ENCODE peak calls at places on chromosomes 6 and 20, in nine cellular contexts. C is HL-60; V is left lung; U is GM10248; A is mesothelial cell of epicardium; D is CD8-positive, alpha-beta T cell; W is astrocyte of the spinal cord; F is glutamatergic neuron; N is GM20000. B is an unnamed sample.

GRCh38 chr6:147154454-147154853 is 49.8 kb upstream of the STXBP5 start:
- DNase-seq in N (no peak), D (no peak), F (no peak), W (peak), A (no peak), C (no peak), V (no peak), U (no peak), B (no peak)

GRCh38 chr20:17650301-17650761 is 31.7 kb downstream of the RRBP1 start:
- DNase-seq in N (no peak), D (no peak), V (no peak), A (no peak), U (no peak), F (no peak), C (peak), W (no peak), B (no peak)

GRCh38 chr20:17500826-17501225 is 30.4 kb downstream of the BFSP1 start:
- DNase-seq in N (no peak), V (no peak), C (no peak), D (no peak), U (no peak), W (no peak), A (no peak), F (no peak), B (no peak)

GRCh38 chr6:44076366-44077200 is 50.7 kb downstream of the MRPL14 start:
- DNase-seq in V (no peak), F (peak), U (peak), D (no peak), A (peak), N (peak), W (no peak), C (no peak), B (no peak)

GRCh38 chr6:38375341-38375740 is 264.4 kb downstream of the BTBD9 start:
- DNase-seq in A (no peak), F (no peak), V (no peak), U (no peak), D (no peak), N (no peak), W (no peak), C (no peak), B (no peak)

GRCh38 chr6:38034269-38034914 is 214.9 kb downstream of the ZFAND3 start:
- DNase-seq in V (no peak), U (no peak), W (peak), F (no peak), D (no peak), C (no peak), N (no peak), A (no peak), B (no peak)

GRCh38 chr6:27281105-27281539 is 31.0 kb downstream of the POM121L2 start:
- DNase-seq in A (no peak), W (no peak), C (no peak), N (no peak), F (no peak), U (no peak), D (no peak), V (no peak), B (no peak)

GRCh38 chr6:37538107-37538506 is 38.4 kb upstream of the CCDC167 start:
- DNase-seq in N (peak), F (no peak), A (no peak), U (peak), D (no peak), V (no peak), W (no peak), C (no peak), B (no peak)

GRCh38 chr6:156780117-156780641 is 3.0 kb downstream of the ARID1B start:
- DNase-seq in F (no peak), D (peak), V (peak), W (peak), U (peak), C (no peak), N (peak), A (no peak), B (no peak)

GRCh38 chr6:144314003-144314485 is 28.9 kb downstream of the UTRN start:
- DNase-seq in F (no peak), N (no peak), D (no peak), U (no peak), A (no peak), W (peak), V (peak), C (no peak), B (no peak)

GRCh38 chr6:121430514-121431460 is 4.7 kb upstream of the GJA1 start:
- DNase-seq in U (no peak), N (no peak), V (no peak), A (no peak), W (peak), D (no peak), F (no peak), C (no peak), B (no peak)

GRCh38 chr6:153357391-153357790 is 226.3 kb upstream of the RGS17 start:
- DNase-seq in D (no peak), W (no peak), C (no peak), N (no peak), F (no peak), V (no peak), A (no peak), U (no peak), B (no peak)

GRCh38 chr6:7617954-7618764 is 28.2 kb downstream of the SNRNP48 start:
- DNase-seq in F (no peak), U (no peak), C (peak), N (no peak), V (peak), W (peak), D (no peak), A (no peak), B (no peak)

GRCh38 chr6:16132909-16133308 is 4.0 kb downstream of the MYLIP start:
- DNase-seq in N (no peak), A (no peak), C (no peak), W (no peak), U (no peak), F (no peak), V (no peak), D (no peak), B (no peak)

GRCh38 chr6:135306740-135307420 is 125.8 kb downstream of the MYB start:
- DNase-seq in U (no peak), N (no peak), F (no peak), V (no peak), W (no peak), C (no peak), D (no peak), A (no peak), B (no peak)

GRCh38 chr20:31989030-31989645 is 21.1 kb upstream of the CCM2L start:
- DNase-seq in C (no peak), W (no peak), D (no peak), U (no peak), A (no peak), F (no peak), V (no peak), N (no peak), B (no peak)

GRCh38 chr6:53718597-53719460 is 53.3 kb upstream of the KLHL31 start:
- DNase-seq in W (peak), U (peak), D (no peak), N (peak), A (no peak), V (no peak), C (peak), F (no peak), B (no peak)

GRCh38 chr6:132199343-132199742 is 201.9 kb downstream of the MOXD1 start:
- DNase-seq in F (no peak), D (no peak), A (no peak), V (no peak), U (no peak), C (no peak), W (peak), N (no peak), B (no peak)

GRCh38 chr6:166500246-166500645 is 86.2 kb downstream of the RAMACL start:
- DNase-seq in N (no peak), F (no peak), V (no peak), A (no peak), C (no peak), W (no peak), U (no peak), D (no peak), B (no peak)

GRCh38 chr20:2051920-2052319 is 49.7 kb upstream of the STK35 start:
- DNase-seq in V (no peak), W (no peak), D (no peak), N (no peak), A (no peak), F (no peak), U (no peak), C (no peak), B (no peak)

GRCh38 chr20:41231850-41232249 is 85.7 kb downstream of the ZHX3 start:
- DNase-seq in V (no peak), N (no peak), W (no peak), D (no peak), C (no peak), A (no peak), U (no peak), F (no peak), B (no peak)

GRCh38 chr6:101393291-101394251 is at the start of gene GRIK2:
- DNase-seq in W (peak), V (peak), C (no peak), U (peak), D (no peak), A (peak), N (no peak), F (peak), B (no peak)

GRCh38 chr6:87705070-87705691 is 3.1 kb upstream of the AKIRIN2 start:
- DNase-seq in W (peak), A (no peak), N (peak), D (no peak), V (no peak), U (peak), F (no peak), C (no peak), B (no peak)

GRCh38 chr6:20599302-20600051 is 65.2 kb downstream of the CDKAL1 start:
- DNase-seq in V (no peak), C (no peak), W (no peak), F (no peak), U (no peak), A (no peak), N (no peak), D (no peak), B (no peak)

GRCh38 chr6:1009041-1009440 is 302.9 kb upstream of the FOXQ1 start:
- DNase-seq in N (no peak), C (no peak), W (no peak), F (no peak), U (no peak), V (no peak), D (no peak), A (no peak), B (no peak)

GRCh38 chr20:34385464-34385863 is 22.4 kb downstream of the ITCH start:
- DNase-seq in W (no peak), A (no peak), C (no peak), D (no peak), V (no peak), F (no peak), N (no peak), U (no peak), B (no peak)

DNA sequence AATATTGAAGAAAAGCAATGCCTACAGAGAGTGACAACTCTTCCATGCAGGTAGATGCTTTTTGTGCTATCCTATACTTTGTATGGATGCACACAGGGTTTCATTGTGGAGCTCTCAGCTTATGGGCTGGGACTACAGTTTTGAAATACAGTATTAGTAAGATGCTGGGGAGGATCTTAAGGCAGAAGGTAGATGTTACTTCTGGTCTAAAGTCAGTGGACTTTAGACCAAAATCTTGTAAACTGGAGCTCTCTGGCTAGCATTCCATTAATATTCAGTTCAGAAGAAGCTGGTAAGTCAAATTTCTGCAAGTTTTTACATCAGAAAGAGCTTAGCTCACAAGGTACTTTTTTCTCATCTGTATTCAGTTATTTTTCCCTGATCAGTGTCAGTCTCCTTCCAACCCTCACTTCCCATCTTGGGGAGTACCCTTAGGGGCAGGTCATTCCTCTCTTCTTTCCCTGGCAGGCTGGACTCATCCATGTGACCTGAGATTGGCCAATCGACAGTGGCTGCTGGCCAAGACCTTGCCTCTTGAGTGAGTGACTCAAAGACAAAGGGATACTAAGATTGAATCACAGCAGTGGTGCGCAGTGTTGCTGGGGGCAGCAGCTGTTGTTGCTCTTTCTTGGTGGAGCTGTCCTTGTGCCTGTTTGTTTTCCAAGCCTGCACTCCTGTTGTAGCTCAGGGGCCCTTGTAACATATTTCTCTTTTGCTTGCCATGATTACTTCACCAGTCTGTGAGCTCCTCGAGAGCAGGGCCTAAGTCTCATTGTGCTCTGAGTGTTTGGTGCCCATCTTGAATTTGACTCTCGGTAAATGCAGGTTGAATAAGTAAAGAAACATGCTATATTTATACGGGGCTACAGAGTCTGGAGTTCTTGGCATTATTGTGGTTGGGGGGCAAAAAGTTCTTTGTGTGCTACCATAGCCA is 2.8 kb upstream of the PHF20 start:
- DNase-seq in V (peak), D (peak), C (peak), W (peak), U (peak), N (peak), F (peak), A (peak), B (peak)
- TF ChIP-seq CTCF in V (no peak), D (no peak), C (no peak), W (no peak), U (no peak), N (no peak), F (no peak), A (no peak), B (no peak)

DNA sequence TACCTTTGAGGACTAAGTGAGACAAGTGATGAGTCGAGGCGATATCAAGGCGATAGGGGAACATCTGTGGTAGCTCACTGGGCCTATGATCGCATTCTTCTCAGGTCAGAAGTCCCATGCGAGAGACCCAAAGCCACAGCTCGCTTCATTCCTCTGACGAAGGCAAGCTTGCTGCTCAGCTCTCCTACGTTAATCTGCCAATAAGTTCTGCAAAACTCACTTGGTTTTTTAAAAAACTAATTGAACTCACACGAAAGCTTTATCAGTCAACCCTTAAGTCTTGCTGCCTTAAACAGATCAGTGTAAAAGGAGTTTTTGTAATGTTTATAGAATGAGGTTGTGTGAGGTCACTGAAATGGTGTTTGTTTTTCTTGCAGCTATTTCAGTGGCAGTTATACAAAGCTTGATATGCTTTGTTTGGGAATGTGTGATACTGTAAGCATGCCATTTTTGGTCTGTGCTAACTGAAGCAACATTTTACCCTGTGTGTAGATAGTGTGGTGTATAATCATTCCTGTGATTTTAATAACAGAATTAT is 160.1 kb downstream of the SOX4 start:
- DNase-seq in C (no peak), F (no peak), A (no peak), W (peak), U (no peak), D (no peak), V (no peak), N (no peak), B (no peak)
- TF ChIP-seq CTCF in C (no peak), F (no peak), A (no peak), W (no peak), U (no peak), D (no peak), V (no peak), N (no peak), B (no peak)

GRCh38 chr6:137415834-137416190 is 78.4 kb downstream of the OLIG3 start:
- DNase-seq in N (no peak), W (no peak), F (no peak), A (no peak), D (no peak), V (no peak), U (no peak), C (no peak), B (no peak)
- TF ChIP-seq CTCF in N (no peak), W (no peak), F (no peak), A (no peak), D (no peak), V (no peak), U (no peak), C (no peak), B (no peak)

GRCh38 chr6:125216015-125216414 is 62.4 kb downstream of the TPD52L1 start:
- DNase-seq in A (no peak), D (no peak), V (no peak), F (no peak), U (no peak), C (no peak), N (no peak), W (no peak), B (no peak)

GRCh38 chr6:125212377-125212776 is 58.8 kb downstream of the TPD52L1 start:
- DNase-seq in F (no peak), W (no peak), C (no peak), U (no peak), D (no peak), V (no peak), N (no peak), A (no peak), B (no peak)

GRCh38 chr6:125211352-125211751 is 57.8 kb downstream of the TPD52L1 start:
- DNase-seq in N (no peak), D (no peak), V (no peak), C (no peak), A (no peak), F (no peak), W (no peak), U (no peak), B (no peak)

GRCh38 chr6:125215252-125215819 is 61.8 kb downstream of the TPD52L1 start:
- DNase-seq in F (no peak), W (no peak), A (no peak), V (no peak), N (no peak), C (no peak), D (no peak), U (no peak), B (no peak)

GRCh38 chr6:125213936-125214335 is 60.4 kb downstream of the TPD52L1 start:
- DNase-seq in V (no peak), W (no peak), U (no peak), C (no peak), D (no peak), A (no peak), N (no peak), F (no peak), B (no peak)
- TF ChIP-seq CTCF in V (no peak), W (no peak), U (no peak), C (no peak), D (no peak), A (no peak), N (no peak), F (no peak), B (no peak)

GRCh38 chr6:90468080-90468479 is 118.8 kb downstream of the MAP3K7 start:
- DNase-seq in W (peak), D (no peak), A (no peak), U (no peak), F (no peak), N (no peak), C (no peak), V (no peak), B (no peak)
- TF ChIP-seq CTCF in W (no peak), D (no peak), A (no peak), U (no peak), F (no peak), N (no peak), C (no peak), V (no peak), B (no peak)

DNA sequence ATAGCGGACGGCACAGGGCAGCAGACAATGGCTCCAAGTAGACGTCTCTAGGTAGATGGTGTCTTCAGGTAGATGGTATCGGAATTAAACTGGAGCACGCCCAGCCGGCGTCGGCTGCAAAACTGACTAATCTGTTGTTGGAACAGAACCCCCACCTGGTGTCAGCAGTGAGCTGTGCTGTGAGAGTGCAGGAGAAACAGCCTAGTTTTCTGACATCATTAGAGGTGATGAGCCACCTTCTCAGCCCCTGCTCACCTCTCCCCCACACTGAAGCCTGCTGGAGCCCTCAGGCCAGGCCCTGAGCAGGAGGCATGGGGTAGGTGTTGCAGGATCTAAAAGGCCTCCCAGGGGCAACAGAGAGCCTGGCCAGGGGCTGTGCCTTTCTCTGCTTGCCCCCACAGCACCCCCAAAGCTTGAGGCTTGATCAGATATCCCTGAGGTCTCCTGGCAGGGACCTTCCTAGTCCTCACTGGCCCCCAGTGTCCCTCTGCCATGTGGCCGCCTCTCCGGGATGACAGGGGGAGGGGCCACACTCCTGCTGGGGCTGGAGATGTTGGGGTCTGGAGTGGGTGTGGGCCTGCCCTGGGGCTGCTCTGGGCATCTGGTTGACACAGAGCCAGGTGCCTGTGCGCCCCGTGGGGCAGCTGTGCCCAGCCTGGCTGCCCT is 6.9 kb upstream of the HELZ2 start:
- DNase-seq in C (no peak), D (peak), V (no peak), F (peak), A (no peak), W (peak), N (peak), U (peak), B (no peak)
- TF ChIP-seq CTCF in C (peak), D (peak), V (no peak), F (no peak), A (no peak), W (peak), N (peak), U (peak), B (no peak)

B was measured in esophagus squamous epithelium.